ENCODE peak calls at places on chromosome 15, in five cellular contexts. One of them, this sample, is unnamed.

GRCh38 chr15:89150762-89151305 is 62.6 kb downstream of the ABHD2 start:
- DNase-seq in H9: no peak
- DNase-seq in neural progenitor cell: no peak
- DNase-seq in mammary epithelial cell: no peak
- DNase-seq in IMR-90: no peak
- DNase-seq in this sample: no peak

GRCh38 chr15:54585063-54585462 is 606.8 kb downstream of the UNC13C start:
- DNase-seq in H9: no peak
- DNase-seq in neural progenitor cell: no peak
- DNase-seq in mammary epithelial cell: no peak
- DNase-seq in IMR-90: no peak
- DNase-seq in this sample: no peak

GRCh38 chr15:25094066-25094465 is 139.3 kb downstream of the SNRPN start:
- DNase-seq in H9: no peak
- DNase-seq in neural progenitor cell: no peak
- DNase-seq in mammary epithelial cell: no peak
- DNase-seq in IMR-90: no peak
- DNase-seq in this sample: no peak

GRCh38 chr15:57463360-57463759 is 87.1 kb downstream of the CGNL1 start:
- DNase-seq in H9: no peak
- DNase-seq in neural progenitor cell: no peak
- DNase-seq in mammary epithelial cell: no peak
- DNase-seq in IMR-90: no peak
- DNase-seq in this sample: no peak

GRCh38 chr15:60523056-60523455 is 44.1 kb upstream of the ICE2 start:
- DNase-seq in H9: no peak
- DNase-seq in neural progenitor cell: no peak
- DNase-seq in mammary epithelial cell: peak
- DNase-seq in IMR-90: peak
- DNase-seq in this sample: no peak

GRCh38 chr15:85614059-85614458 is 180.7 kb downstream of the KLHL25 start:
- DNase-seq in H9: no peak
- DNase-seq in neural progenitor cell: no peak
- DNase-seq in mammary epithelial cell: no peak
- DNase-seq in IMR-90: no peak
- DNase-seq in this sample: no peak

GRCh38 chr15:33581032-33581431 is 270.3 kb downstream of the RYR3 start:
- DNase-seq in H9: no peak
- DNase-seq in neural progenitor cell: no peak
- DNase-seq in mammary epithelial cell: peak
- DNase-seq in IMR-90: peak
- DNase-seq in this sample: no peak

GRCh38 chr15:55802600-55803376 is 59.8 kb upstream of the PRTG start:
- DNase-seq in H9: no peak
- DNase-seq in neural progenitor cell: peak
- DNase-seq in mammary epithelial cell: no peak
- DNase-seq in IMR-90: no peak
- DNase-seq in this sample: no peak

GRCh38 chr15:31398677-31399260 is 72.1 kb downstream of the KLF13 start:
- DNase-seq in H9: peak
- DNase-seq in neural progenitor cell: no peak
- DNase-seq in mammary epithelial cell: peak
- DNase-seq in IMR-90: no peak
- DNase-seq in this sample: peak

GRCh38 chr15:44536298-44536961 is 517 bp upstream of the EIF3J start:
- DNase-seq in H9: peak
- DNase-seq in neural progenitor cell: peak
- DNase-seq in mammary epithelial cell: peak
- DNase-seq in IMR-90: peak
- DNase-seq in this sample: no peak

GRCh38 chr15:70344666-70345065 is 246.9 kb upstream of the TLE3 start:
- DNase-seq in H9: no peak
- DNase-seq in neural progenitor cell: no peak
- DNase-seq in mammary epithelial cell: no peak
- DNase-seq in IMR-90: no peak
- DNase-seq in this sample: no peak

GRCh38 chr15:42364529-42364928 is 5.2 kb downstream of the CAPN3 start:
- DNase-seq in H9: no peak
- DNase-seq in neural progenitor cell: no peak
- DNase-seq in mammary epithelial cell: no peak
- DNase-seq in IMR-90: no peak
- DNase-seq in this sample: no peak

GRCh38 chr15:49900836-49901235 is 218.2 kb downstream of the ATP8B4 start:
- DNase-seq in H9: no peak
- DNase-seq in neural progenitor cell: no peak
- DNase-seq in mammary epithelial cell: no peak
- DNase-seq in IMR-90: no peak
- DNase-seq in this sample: no peak

GRCh38 chr15:92636950-92637481 is 18.6 kb downstream of the FAM174B start:
- DNase-seq in H9: peak
- DNase-seq in neural progenitor cell: no peak
- DNase-seq in mammary epithelial cell: peak
- DNase-seq in IMR-90: no peak
- DNase-seq in this sample: no peak

GRCh38 chr15:40959331-40960141 is 6.3 kb downstream of the CHAC1 start:
- DNase-seq in H9: peak
- DNase-seq in neural progenitor cell: peak
- DNase-seq in mammary epithelial cell: no peak
- DNase-seq in IMR-90: no peak
- DNase-seq in this sample: no peak

GRCh38 chr15:83365370-83365938 is 81.0 kb upstream of the BNC1 start:
- DNase-seq in H9: peak
- DNase-seq in neural progenitor cell: peak
- DNase-seq in mammary epithelial cell: peak
- DNase-seq in IMR-90: peak
- DNase-seq in this sample: no peak

GRCh38 chr15:78448441-78449219 is 10.6 kb downstream of the IREB2 start:
- DNase-seq in H9: no peak
- DNase-seq in neural progenitor cell: no peak
- DNase-seq in mammary epithelial cell: no peak
- DNase-seq in IMR-90: peak
- DNase-seq in this sample: no peak

DNA sequence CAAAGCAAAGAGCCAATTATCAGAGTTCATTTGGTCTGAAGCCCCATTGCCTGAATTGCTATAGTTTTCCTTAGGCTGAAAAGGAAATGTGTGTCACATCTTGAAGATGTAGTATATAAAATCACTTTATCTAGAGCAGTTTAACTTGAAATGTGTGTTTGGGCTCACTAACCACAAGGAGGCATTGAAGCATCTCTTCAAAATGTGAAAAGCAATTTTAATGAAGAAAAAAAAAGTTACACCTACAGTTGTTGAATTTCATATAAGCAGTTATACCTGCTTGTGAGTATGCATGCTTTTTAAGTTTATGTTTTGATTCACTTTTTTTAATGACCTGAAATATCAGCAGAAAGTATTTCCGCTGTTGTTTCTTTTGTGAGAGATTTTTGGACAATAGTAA is 129.3 kb downstream of the IQCH start:
- DNase-seq in H9: no peak
- DNase-seq in neural progenitor cell: no peak
- DNase-seq in mammary epithelial cell: no peak
- DNase-seq in IMR-90: peak
- DNase-seq in this sample: no peak
- TF ChIP-seq CTCF in H9: peak
- TF ChIP-seq CTCF in neural progenitor cell: peak
- TF ChIP-seq CTCF in mammary epithelial cell: no peak
- TF ChIP-seq CTCF in IMR-90: peak
- TF ChIP-seq CTCF in this sample: peak

GRCh38 chr15:101006931-101007687 is 88.0 kb downstream of the LRRK1 start:
- DNase-seq in H9: peak
- DNase-seq in neural progenitor cell: peak
- DNase-seq in mammary epithelial cell: peak
- DNase-seq in IMR-90: peak
- DNase-seq in this sample: peak
- H3K4me2 ChIP-seq in H9: peak
- H3K4me2 ChIP-seq in neural progenitor cell: peak
- H3K4me2 ChIP-seq in mammary epithelial cell: peak
- H3K4me2 ChIP-seq in IMR-90: no peak
- H3K4me2 ChIP-seq in this sample: no peak

GRCh38 chr15:29611057-29611456 is 211.2 kb downstream of the TJP1 start:
- DNase-seq in H9: peak
- DNase-seq in neural progenitor cell: peak
- DNase-seq in mammary epithelial cell: no peak
- DNase-seq in IMR-90: no peak
- DNase-seq in this sample: no peak

GRCh38 chr15:29615791-29616190 is 206.5 kb downstream of the TJP1 start:
- DNase-seq in H9: no peak
- DNase-seq in neural progenitor cell: no peak
- DNase-seq in mammary epithelial cell: no peak
- DNase-seq in IMR-90: no peak
- DNase-seq in this sample: no peak

GRCh38 chr15:29613951-29614382 is 208.3 kb downstream of the TJP1 start:
- DNase-seq in H9: peak
- DNase-seq in neural progenitor cell: peak
- DNase-seq in mammary epithelial cell: no peak
- DNase-seq in IMR-90: no peak
- DNase-seq in this sample: no peak

GRCh38 chr15:29612701-29613100 is 209.6 kb downstream of the TJP1 start:
- DNase-seq in H9: no peak
- DNase-seq in neural progenitor cell: no peak
- DNase-seq in mammary epithelial cell: no peak
- DNase-seq in IMR-90: peak
- DNase-seq in this sample: no peak

GRCh38 chr15:29612096-29612495 is 210.2 kb downstream of the TJP1 start:
- DNase-seq in H9: peak
- DNase-seq in neural progenitor cell: peak
- DNase-seq in mammary epithelial cell: no peak
- DNase-seq in IMR-90: peak
- DNase-seq in this sample: no peak
- H3K9ac ChIP-seq in H9: no peak
- H3K9ac ChIP-seq in neural progenitor cell: no peak
- H3K9ac ChIP-seq in mammary epithelial cell: no peak
- H3K9ac ChIP-seq in IMR-90: no peak
- H3K9ac ChIP-seq in this sample: no peak

DNA sequence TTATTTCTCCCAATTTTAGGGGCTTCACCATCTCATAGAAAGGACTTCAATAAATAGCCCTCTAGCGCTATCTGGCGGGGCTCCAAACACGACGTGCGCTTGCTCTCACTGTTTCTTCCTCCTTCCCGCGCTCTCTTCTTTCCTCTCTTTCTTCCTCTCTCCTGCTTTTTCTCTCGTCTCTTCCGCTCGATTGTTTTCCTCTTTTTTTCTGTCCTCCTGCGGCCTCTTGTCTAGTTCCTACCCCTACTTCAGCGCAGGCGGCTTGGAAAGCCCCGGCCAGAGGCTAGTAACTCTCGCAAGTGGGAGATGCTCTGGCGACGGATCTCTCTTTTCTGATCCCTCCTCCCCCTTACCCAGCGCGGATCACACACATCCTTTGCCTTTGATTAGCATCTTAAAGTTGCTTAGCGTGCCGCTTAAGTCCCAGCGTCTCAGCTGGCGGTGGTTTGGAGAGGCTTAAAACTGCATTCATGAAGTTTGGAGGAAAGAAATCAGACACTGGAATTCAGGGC is 6.2 kb upstream of the MEIS2 start:
- DNase-seq in H9: peak
- DNase-seq in neural progenitor cell: peak
- DNase-seq in mammary epithelial cell: no peak
- DNase-seq in IMR-90: peak
- DNase-seq in this sample: no peak
- TF ChIP-seq CTCF in H9: peak
- TF ChIP-seq CTCF in neural progenitor cell: peak
- TF ChIP-seq CTCF in mammary epithelial cell: no peak
- TF ChIP-seq CTCF in IMR-90: peak
- TF ChIP-seq CTCF in this sample: no peak

GRCh38 chr15:68844856-68845550 is 24.3 kb upstream of the ANP32A start:
- DNase-seq in H9: no peak
- DNase-seq in neural progenitor cell: no peak
- DNase-seq in mammary epithelial cell: no peak
- DNase-seq in IMR-90: no peak
- DNase-seq in this sample: no peak
- H3K4me2 ChIP-seq in H9: no peak
- H3K4me2 ChIP-seq in neural progenitor cell: no peak
- H3K4me2 ChIP-seq in mammary epithelial cell: no peak
- H3K4me2 ChIP-seq in IMR-90: no peak
- H3K4me2 ChIP-seq in this sample: no peak

DNA sequence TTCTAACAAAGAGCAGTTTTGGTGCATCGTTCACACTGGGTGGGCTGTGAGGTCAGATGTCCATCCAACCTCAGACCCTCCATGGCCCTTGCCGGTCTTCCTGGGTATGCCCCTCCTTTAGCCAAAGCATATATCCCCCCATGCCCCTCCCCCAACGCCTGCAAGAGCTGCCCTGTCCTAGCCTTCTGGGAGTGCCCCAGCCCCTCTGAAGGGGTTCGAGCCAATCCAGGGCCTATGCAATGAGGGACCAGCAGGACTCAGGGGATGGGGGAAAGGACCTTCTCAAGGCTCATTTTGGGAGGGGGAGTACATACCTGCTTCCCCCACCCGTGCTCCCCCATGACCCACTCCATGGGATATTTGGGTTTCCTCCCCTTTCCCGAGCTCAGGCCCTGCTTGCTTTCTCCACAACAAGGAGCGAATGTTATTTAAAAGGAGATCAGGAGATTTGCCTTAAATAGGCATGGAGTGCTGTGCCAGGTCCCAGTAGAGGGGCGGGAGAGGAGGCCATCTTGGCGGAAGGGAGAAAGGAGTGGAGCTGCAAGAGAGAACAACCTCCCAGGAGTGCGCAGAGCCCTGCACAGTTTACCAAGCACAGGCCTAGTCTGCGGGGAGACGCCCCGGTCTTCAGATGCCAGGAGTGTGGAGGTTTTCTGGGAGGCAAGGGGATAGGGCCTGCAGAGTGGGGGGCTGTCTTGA is 18.2 kb downstream of the PIF1 start:
- DNase-seq in H9: peak
- DNase-seq in neural progenitor cell: peak
- DNase-seq in mammary epithelial cell: no peak
- DNase-seq in IMR-90: no peak
- DNase-seq in this sample: no peak
- H3K9ac ChIP-seq in H9: peak
- H3K9ac ChIP-seq in neural progenitor cell: no peak
- H3K9ac ChIP-seq in mammary epithelial cell: no peak
- H3K9ac ChIP-seq in IMR-90: no peak
- H3K9ac ChIP-seq in this sample: no peak

GRCh38 chr15:72698938-72699337 is 12.9 kb downstream of the BBS4 start:
- DNase-seq in H9: no peak
- DNase-seq in neural progenitor cell: no peak
- DNase-seq in mammary epithelial cell: no peak
- DNase-seq in IMR-90: no peak
- DNase-seq in this sample: no peak
- TF ChIP-seq CTCF in H9: no peak
- TF ChIP-seq CTCF in neural progenitor cell: no peak
- TF ChIP-seq CTCF in mammary epithelial cell: no peak
- TF ChIP-seq CTCF in IMR-90: no peak
- TF ChIP-seq CTCF in this sample: no peak

GRCh38 chr15:58632789-58633188 is 116.7 kb downstream of the ADAM10 start:
- DNase-seq in H9: no peak
- DNase-seq in neural progenitor cell: no peak
- DNase-seq in mammary epithelial cell: no peak
- DNase-seq in IMR-90: peak
- DNase-seq in this sample: no peak
- H3K4me2 ChIP-seq in H9: no peak
- H3K4me2 ChIP-seq in neural progenitor cell: no peak
- H3K4me2 ChIP-seq in mammary epithelial cell: no peak
- H3K4me2 ChIP-seq in IMR-90: no peak
- H3K4me2 ChIP-seq in this sample: no peak

GRCh38 chr15:90240856-90241255 is 6.8 kb downstream of the GDPGP1 start:
- DNase-seq in H9: no peak
- DNase-seq in neural progenitor cell: no peak
- DNase-seq in mammary epithelial cell: no peak
- DNase-seq in IMR-90: no peak
- DNase-seq in this sample: no peak
- H3K9ac ChIP-seq in H9: no peak
- H3K9ac ChIP-seq in neural progenitor cell: no peak
- H3K9ac ChIP-seq in mammary epithelial cell: no peak
- H3K9ac ChIP-seq in IMR-90: no peak
- H3K9ac ChIP-seq in this sample: no peak

GRCh38 chr15:86756688-86757087 is 677.0 kb downstream of the AGBL1 start:
- DNase-seq in H9: no peak
- DNase-seq in neural progenitor cell: no peak
- DNase-seq in mammary epithelial cell: no peak
- DNase-seq in IMR-90: no peak
- DNase-seq in this sample: no peak
- TF ChIP-seq CTCF in H9: peak
- TF ChIP-seq CTCF in neural progenitor cell: peak
- TF ChIP-seq CTCF in mammary epithelial cell: no peak
- TF ChIP-seq CTCF in IMR-90: no peak
- TF ChIP-seq CTCF in this sample: peak

This sample was measured in DND-41.